ENCODE peak calls at places on chromosomes 16 and 17, in four cellular contexts. One of them, this sample, is unnamed. For H3K27me3 and H3K9me3, the result is how much of the 10 kb centered on the place peaks cover.

GRCh38 chr16:88828711-88829110 is 17.0 kb upstream of the APRT start:
- DNase-seq in HCT116: no peak
- DNase-seq in lung: no peak
- DNase-seq in prostate gland: no peak
- DNase-seq in this sample: no peak

GRCh38 chr16:26987631-26988030 is 79.1 kb upstream of the C16orf82 start:
- DNase-seq in HCT116: no peak
- DNase-seq in lung: no peak
- DNase-seq in prostate gland: no peak
- DNase-seq in this sample: peak

GRCh38 chr17:42365136-42365535 is 23.1 kb downstream of the STAT3 start:
- DNase-seq in HCT116: no peak
- DNase-seq in lung: no peak
- DNase-seq in prostate gland: no peak
- DNase-seq in this sample: no peak

GRCh38 chr16:15643453-15644305 is 725 bp upstream of the MARF1 start:
- DNase-seq in HCT116: peak
- DNase-seq in lung: no peak
- DNase-seq in prostate gland: peak
- DNase-seq in this sample: no peak

GRCh38 chr16:73171901-73172619 is 124.1 kb upstream of the ZFHX3 start:
- DNase-seq in HCT116: no peak
- DNase-seq in lung: no peak
- DNase-seq in prostate gland: no peak
- DNase-seq in this sample: no peak

GRCh38 chr17:9211133-9211765 is 189.9 kb downstream of the NTN1 start:
- DNase-seq in HCT116: no peak
- DNase-seq in lung: no peak
- DNase-seq in prostate gland: no peak
- DNase-seq in this sample: no peak

GRCh38 chr16:50311134-50311528 is 44.8 kb downstream of the ADCY7 start:
- DNase-seq in HCT116: no peak
- DNase-seq in lung: no peak
- DNase-seq in prostate gland: no peak
- DNase-seq in this sample: no peak

GRCh38 chr17:12622726-12623125 is 43.0 kb upstream of the MYOCD start:
- DNase-seq in HCT116: no peak
- DNase-seq in lung: no peak
- DNase-seq in prostate gland: no peak
- DNase-seq in this sample: no peak

GRCh38 chr17:43578699-43579569 is 32.8 kb upstream of the ETV4 start:
- DNase-seq in HCT116: no peak
- DNase-seq in lung: no peak
- DNase-seq in prostate gland: no peak
- DNase-seq in this sample: peak

GRCh38 chr16:52552643-52553042 is 5.7 kb upstream of the TOX3 start:
- DNase-seq in HCT116: no peak
- DNase-seq in lung: no peak
- DNase-seq in prostate gland: no peak
- DNase-seq in this sample: no peak

GRCh38 chr17:31803494-31804213 is 55.4 kb downstream of the COPRS start:
- DNase-seq in HCT116: no peak
- DNase-seq in lung: no peak
- DNase-seq in prostate gland: no peak
- DNase-seq in this sample: no peak

GRCh38 chr17:10243905-10244844 is 45.8 kb upstream of the GAS7 start:
- DNase-seq in HCT116: no peak
- DNase-seq in lung: peak
- DNase-seq in prostate gland: no peak
- DNase-seq in this sample: no peak

GRCh38 chr17:17913695-17914332 is 58.4 kb downstream of the TOM1L2 start:
- DNase-seq in HCT116: peak
- DNase-seq in lung: peak
- DNase-seq in prostate gland: peak
- DNase-seq in this sample: peak

GRCh38 chr16:80806957-80807356 is 2.6 kb upstream of the CDYL2 start:
- DNase-seq in HCT116: no peak
- DNase-seq in lung: no peak
- DNase-seq in prostate gland: no peak
- DNase-seq in this sample: no peak

GRCh38 chr16:11627822-11628457 is 40.3 kb upstream of the SNN start:
- DNase-seq in HCT116: peak
- DNase-seq in lung: no peak
- DNase-seq in prostate gland: peak
- DNase-seq in this sample: no peak

GRCh38 chr17:17506893-17507464 is 10.8 kb upstream of the RASD1 start:
- DNase-seq in HCT116: no peak
- DNase-seq in lung: no peak
- DNase-seq in prostate gland: no peak
- DNase-seq in this sample: no peak

GRCh38 chr16:79600636-79601091 is at the start of gene MAF:
- DNase-seq in HCT116: no peak
- DNase-seq in lung: peak
- DNase-seq in prostate gland: peak
- DNase-seq in this sample: peak

GRCh38 chr17:77804796-77805426 is 153.6 kb upstream of the TNRC6C start:
- DNase-seq in HCT116: no peak
- DNase-seq in lung: no peak
- DNase-seq in prostate gland: no peak
- DNase-seq in this sample: no peak
- H3K27me3 ChIP-seq in HCT116: under half
- H3K27me3 ChIP-seq in lung: under half
- H3K27me3 ChIP-seq in prostate gland: under half
- H3K27me3 ChIP-seq in this sample: under half

GRCh38 chr16:31767267-31767666 is 106.3 kb upstream of the ZNF267 start:
- DNase-seq in HCT116: no peak
- DNase-seq in lung: no peak
- DNase-seq in prostate gland: no peak
- DNase-seq in this sample: no peak

GRCh38 chr16:31764103-31764502 is 109.5 kb upstream of the ZNF267 start:
- DNase-seq in HCT116: no peak
- DNase-seq in lung: no peak
- DNase-seq in prostate gland: no peak
- DNase-seq in this sample: no peak
- H3K9me3 ChIP-seq in HCT116: under half
- H3K9me3 ChIP-seq in lung: under half
- H3K9me3 ChIP-seq in prostate gland: under half
- H3K9me3 ChIP-seq in this sample: under half

DNA sequence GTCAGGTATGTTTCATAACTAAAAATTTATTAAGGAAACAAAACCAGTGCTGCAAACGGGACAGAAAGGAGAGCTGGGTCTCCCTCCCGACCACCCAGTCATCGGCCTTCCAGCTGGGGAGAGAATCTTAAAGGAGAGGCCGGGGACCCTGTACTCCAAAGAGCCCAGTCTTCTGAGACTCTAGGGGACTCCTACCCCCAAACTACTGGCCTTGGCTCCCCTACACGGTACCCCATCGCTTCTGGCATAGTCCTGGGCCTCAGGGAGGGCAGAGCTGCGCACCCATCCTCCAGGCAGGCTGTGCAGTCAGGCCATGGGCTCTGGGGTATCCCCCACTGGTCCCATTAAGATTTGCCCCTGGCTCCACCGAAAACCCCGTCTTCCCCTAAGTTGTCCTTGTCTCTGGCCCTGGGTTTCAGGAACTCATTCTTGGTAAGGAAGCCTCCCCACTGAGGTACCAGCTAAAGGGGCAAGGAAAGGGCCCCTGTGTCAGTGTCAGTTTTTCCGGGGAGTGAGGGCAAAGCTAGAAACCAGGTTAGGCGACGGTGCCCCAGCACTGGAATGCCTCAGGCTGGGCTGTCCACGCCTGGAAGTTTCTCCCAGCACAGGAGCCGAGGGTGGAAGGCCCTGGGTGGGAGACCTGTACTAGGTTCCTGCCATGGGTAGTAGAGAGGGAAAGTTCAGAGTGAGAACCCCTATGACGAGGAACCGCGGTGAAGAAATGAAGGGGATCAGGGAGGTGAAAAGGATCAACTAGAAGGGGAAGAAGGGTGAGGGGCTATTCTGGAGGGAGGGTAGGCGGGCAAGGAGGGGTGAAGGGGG is 5.1 kb downstream of the HIC1 start:
- DNase-seq in HCT116: no peak
- DNase-seq in lung: no peak
- DNase-seq in prostate gland: no peak
- DNase-seq in this sample: no peak
- H3K27me3 ChIP-seq in HCT116: under half
- H3K27me3 ChIP-seq in lung: under half
- H3K27me3 ChIP-seq in prostate gland: under half
- H3K27me3 ChIP-seq in this sample: under half

GRCh38 chr17:38728290-38728831 is 1.8 kb upstream of the CISD3 start:
- DNase-seq in HCT116: no peak
- DNase-seq in lung: no peak
- DNase-seq in prostate gland: no peak
- DNase-seq in this sample: no peak

GRCh38 chr17:38729886-38730525 is at the start of gene CISD3:
- DNase-seq in HCT116: peak
- DNase-seq in lung: peak
- DNase-seq in prostate gland: peak
- DNase-seq in this sample: peak

GRCh38 chr17:38727661-38728220 is 2.4 kb upstream of the CISD3 start:
- DNase-seq in HCT116: no peak
- DNase-seq in lung: no peak
- DNase-seq in prostate gland: no peak
- DNase-seq in this sample: no peak

GRCh38 chr17:38730526-38731379 is 612 bp downstream of the CISD3 start:
- DNase-seq in HCT116: no peak
- DNase-seq in lung: peak
- DNase-seq in prostate gland: no peak
- DNase-seq in this sample: peak

DNA sequence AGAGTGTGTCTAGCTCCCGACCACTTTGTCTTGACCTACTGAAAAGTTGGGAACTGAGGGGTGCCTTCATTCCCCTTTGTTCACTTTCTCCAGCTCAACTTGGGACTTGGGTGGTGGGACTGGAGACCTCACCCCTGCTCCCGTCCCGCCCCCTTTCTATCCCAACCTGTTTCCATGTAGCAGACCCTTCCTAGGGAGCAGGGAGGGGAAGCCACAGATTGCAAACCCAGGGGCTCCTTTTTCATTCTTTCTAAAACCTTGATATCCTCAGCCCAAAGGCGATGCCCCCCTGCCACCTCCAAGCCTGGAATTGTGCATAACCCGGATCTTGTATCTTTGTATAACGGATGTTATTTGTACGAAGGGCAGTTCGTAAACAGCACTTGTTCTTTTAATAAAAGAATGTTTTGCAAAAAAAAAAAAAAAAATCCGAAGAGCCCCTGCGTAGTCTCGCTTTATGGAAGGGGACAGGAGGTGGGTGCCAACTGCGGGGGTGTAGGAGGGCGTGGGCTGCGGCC is 714 bp upstream of the CISD3 start:
- DNase-seq in HCT116: no peak
- DNase-seq in lung: no peak
- DNase-seq in prostate gland: no peak
- DNase-seq in this sample: no peak
- H3K9me3 ChIP-seq in HCT116: under half
- H3K9me3 ChIP-seq in lung: under half
- H3K9me3 ChIP-seq in prostate gland: under half
- H3K9me3 ChIP-seq in this sample: under half

GRCh38 chr17:61522088-61522487 is 68.9 kb downstream of the NACA2 start:
- DNase-seq in HCT116: no peak
- DNase-seq in lung: no peak
- DNase-seq in prostate gland: no peak
- DNase-seq in this sample: no peak
- H3K27me3 ChIP-seq in HCT116: under half
- H3K27me3 ChIP-seq in lung: under half
- H3K27me3 ChIP-seq in prostate gland: under half
- H3K27me3 ChIP-seq in this sample: under half

DNA sequence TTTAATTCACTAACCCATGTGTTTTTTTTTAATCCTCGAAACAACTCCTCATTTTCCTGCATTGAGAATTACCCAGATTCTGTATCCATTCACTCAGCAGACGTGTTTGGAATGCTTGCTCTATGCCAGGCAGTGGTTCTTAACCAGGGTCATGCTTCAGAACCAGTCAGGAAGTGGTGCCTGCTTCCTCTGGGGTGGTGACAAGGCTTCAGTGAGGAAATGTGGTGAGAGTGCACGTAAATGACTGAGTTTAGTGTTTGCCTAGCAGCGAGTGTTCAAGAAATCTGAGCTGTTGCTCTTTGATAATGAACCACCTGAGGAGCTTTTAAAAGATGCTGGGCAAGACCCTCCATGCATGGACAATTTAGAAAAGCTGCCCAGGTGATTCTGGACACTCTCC is 9.9 kb downstream of the ZFP90 start:
- DNase-seq in HCT116: no peak
- DNase-seq in lung: no peak
- DNase-seq in prostate gland: no peak
- DNase-seq in this sample: no peak
- H3K9me3 ChIP-seq in HCT116: under half
- H3K9me3 ChIP-seq in lung: under half
- H3K9me3 ChIP-seq in prostate gland: under half
- H3K9me3 ChIP-seq in this sample: under half

DNA sequence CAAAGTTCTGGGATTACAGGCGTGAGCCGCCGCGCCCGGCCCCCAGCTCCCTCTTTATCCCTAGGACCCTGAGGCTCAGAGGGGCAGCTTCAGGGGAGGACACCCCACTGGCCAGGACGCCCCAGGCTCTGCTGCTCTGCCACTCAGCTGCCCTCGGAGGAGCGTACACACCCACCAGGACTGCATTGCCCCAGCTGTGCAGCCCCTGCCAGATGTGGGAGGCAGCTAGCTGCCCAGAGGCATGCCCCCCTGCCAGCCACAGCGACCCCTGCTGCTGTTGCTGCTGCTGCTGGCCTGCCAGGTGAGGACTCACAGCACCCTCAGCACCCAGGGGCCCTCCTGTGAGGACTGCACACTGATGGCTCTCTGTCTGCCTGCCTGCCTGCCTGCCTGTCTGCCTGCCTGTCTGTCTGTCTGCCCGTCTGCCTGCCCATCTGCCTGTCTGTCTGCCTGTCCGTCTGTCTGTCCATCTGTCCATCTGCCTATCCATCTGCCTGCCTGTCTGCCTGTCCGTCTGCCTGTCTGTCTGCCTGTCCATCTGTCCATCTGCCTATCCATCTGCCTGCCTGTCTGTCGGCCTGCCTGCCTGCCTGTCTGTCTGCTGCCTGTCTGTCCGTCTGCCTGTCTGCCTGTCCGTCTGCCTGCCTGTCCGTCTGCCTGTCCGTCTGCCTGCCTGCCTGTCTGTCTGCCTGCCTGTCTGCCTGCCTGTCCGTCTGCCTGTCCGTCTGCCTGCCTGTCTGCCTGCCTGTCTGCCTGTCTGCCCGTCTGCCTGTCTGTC is 5.0 kb downstream of the GCGR start:
- DNase-seq in HCT116: no peak
- DNase-seq in lung: no peak
- DNase-seq in prostate gland: no peak
- DNase-seq in this sample: no peak
- H3K27me3 ChIP-seq in HCT116: under half
- H3K27me3 ChIP-seq in lung: under half
- H3K27me3 ChIP-seq in prostate gland: under half
- H3K27me3 ChIP-seq in this sample: half or more

GRCh38 chr16:3289998-3290673 is 6.8 kb downstream of the ZNF263 start:
- DNase-seq in HCT116: no peak
- DNase-seq in lung: no peak
- DNase-seq in prostate gland: no peak
- DNase-seq in this sample: no peak
- H3K9me3 ChIP-seq in HCT116: under half
- H3K9me3 ChIP-seq in lung: half or more
- H3K9me3 ChIP-seq in prostate gland: under half
- H3K9me3 ChIP-seq in this sample: half or more

This sample was measured in SJSA1.